ENCODE peak calls at places on chromosome 20, in seven cellular contexts. K is activated gamma-delta T cell treated with anti-CD3 and anti-CD28 coated beads, Interleukin-2, amount 50 U/mL, for 16 hours; L is NCI-H774; Q is fibroblast of pulmonary artery; X is effector CD8-positive, alpha-beta T cell; E is NCI-H69; Z is osteocyte. U is an unnamed sample.

GRCh38 chr20:22977047-22977785 is 57.9 kb upstream of the SSTR4 start:
- DNase-seq in K (no peak), L (no peak), Q (no peak), X (no peak), E (no peak), Z (no peak), U (no peak)

GRCh38 chr20:44912189-44912588 is 2.3 kb downstream of the PABPC1L start:
- DNase-seq in K (no peak), L (no peak), Q (no peak), X (no peak), E (no peak), Z (no peak), U (no peak)

GRCh38 chr20:10985536-10985935 is 311.7 kb upstream of the JAG1 start:
- DNase-seq in K (no peak), L (no peak), Q (peak), X (no peak), E (no peak), Z (no peak), U (no peak)

GRCh38 chr20:32189691-32190607 is 17.6 kb downstream of the PLAGL2 start:
- DNase-seq in K (no peak), L (peak), Q (no peak), X (peak), E (peak), Z (peak), U (peak)

GRCh38 chr20:61299613-61300012 is 47.6 kb downstream of the CDH4 start:
- DNase-seq in K (no peak), L (no peak), Q (no peak), X (no peak), E (no peak), Z (no peak), U (no peak)

GRCh38 chr20:2164421-2164820 is 62.8 kb downstream of the STK35 start:
- DNase-seq in K (no peak), L (no peak), Q (no peak), X (no peak), E (no peak), Z (no peak), U (no peak)

GRCh38 chr20:13336308-13337089 is 115.4 kb downstream of the ISM1 start:
- DNase-seq in K (no peak), L (no peak), Q (no peak), X (no peak), E (no peak), Z (no peak), U (no peak)

GRCh38 chr20:22795897-22796296 is 211.5 kb upstream of the FOXA2 start:
- DNase-seq in K (no peak), L (no peak), Q (peak), X (no peak), E (no peak), Z (no peak), U (no peak)

GRCh38 chr20:4774209-4774608 is 52.5 kb downstream of the PRND start:
- DNase-seq in K (no peak), L (no peak), Q (no peak), X (no peak), E (no peak), Z (no peak), U (no peak)

GRCh38 chr20:3282271-3283221 is 43.6 kb upstream of the SLC4A11 start:
- DNase-seq in K (no peak), L (no peak), Q (no peak), X (no peak), E (no peak), Z (no peak), U (no peak)

GRCh38 chr20:14453259-14453658 is 115.8 kb upstream of the FLRT3 start:
- DNase-seq in K (no peak), L (no peak), Q (no peak), X (no peak), E (no peak), Z (no peak), U (no peak)

GRCh38 chr20:36435799-36436541 is 105.3 kb upstream of the MYL9 start:
- DNase-seq in K (peak), L (peak), Q (peak), X (peak), E (no peak), Z (no peak), U (peak)

GRCh38 chr20:49851991-49852390 is 39.4 kb downstream of the SLC9A8 start:
- DNase-seq in K (no peak), L (no peak), Q (no peak), X (no peak), E (no peak), Z (no peak), U (no peak)

GRCh38 chr20:63087872-63088680 is 81.3 kb upstream of the BHLHE23 start:
- DNase-seq in K (no peak), L (peak), Q (no peak), X (no peak), E (peak), Z (peak), U (no peak)